ENCODE peak calls at places on chromosomes 5 and 9, in eight cellular contexts. One of them, this sample, is unnamed.

GRCh38 chr9:96020822-96021615 is 145.5 kb downstream of the ERCC6L2 start:
- DNase-seq in T1000: no peak
- DNase-seq in activated T-cell treated with anti-CD3 and anti-CD28 coated beads, Interleukin-2, amount 50 U/mL, for 4 hours: peak
- DNase-seq in AG04450: no peak
- DNase-seq in GM20000: peak
- DNase-seq in activated CD4-positive, alpha-beta T cell treated with anti-CD3 and anti-CD28 coated beads, Interleukin-2, amount 10 ng/mL, durations not matched to agents 7 days and 5 days: peak
- DNase-seq in CD8-positive, alpha-beta memory T cell: peak
- DNase-seq in keratinocyte: no peak
- DNase-seq in this sample: no peak

GRCh38 chr5:10466446-10467073 is 24.9 kb downstream of the ROPN1L start:
- DNase-seq in AG04450: no peak
- DNase-seq in GM20000: no peak
- DNase-seq in activated CD4-positive, alpha-beta T cell treated with anti-CD3 and anti-CD28 coated beads, Interleukin-2, amount 10 ng/mL, durations not matched to agents 7 days and 5 days: no peak
- DNase-seq in CD8-positive, alpha-beta memory T cell: no peak
- DNase-seq in activated T-cell treated with anti-CD3 and anti-CD28 coated beads, Interleukin-2, amount 50 U/mL, for 4 hours: no peak
- DNase-seq in keratinocyte: no peak
- DNase-seq in T1000: no peak
- DNase-seq in this sample: no peak

GRCh38 chr9:122145462-122145861 is 14.1 kb downstream of the NDUFA8 start:
- DNase-seq in activated CD4-positive, alpha-beta T cell treated with anti-CD3 and anti-CD28 coated beads, Interleukin-2, amount 10 ng/mL, durations not matched to agents 7 days and 5 days: no peak
- DNase-seq in T1000: no peak
- DNase-seq in AG04450: no peak
- DNase-seq in keratinocyte: no peak
- DNase-seq in GM20000: no peak
- DNase-seq in activated T-cell treated with anti-CD3 and anti-CD28 coated beads, Interleukin-2, amount 50 U/mL, for 4 hours: no peak
- DNase-seq in CD8-positive, alpha-beta memory T cell: no peak
- DNase-seq in this sample: no peak

GRCh38 chr9:19992556-19992955 is 203.7 kb upstream of the SLC24A2 start:
- DNase-seq in activated CD4-positive, alpha-beta T cell treated with anti-CD3 and anti-CD28 coated beads, Interleukin-2, amount 10 ng/mL, durations not matched to agents 7 days and 5 days: no peak
- DNase-seq in T1000: no peak
- DNase-seq in AG04450: no peak
- DNase-seq in GM20000: no peak
- DNase-seq in activated T-cell treated with anti-CD3 and anti-CD28 coated beads, Interleukin-2, amount 50 U/mL, for 4 hours: no peak
- DNase-seq in CD8-positive, alpha-beta memory T cell: no peak
- DNase-seq in keratinocyte: no peak
- DNase-seq in this sample: no peak

GRCh38 chr9:26833792-26834191 is 58.8 kb downstream of the CAAP1 start:
- DNase-seq in AG04450: no peak
- DNase-seq in activated CD4-positive, alpha-beta T cell treated with anti-CD3 and anti-CD28 coated beads, Interleukin-2, amount 10 ng/mL, durations not matched to agents 7 days and 5 days: no peak
- DNase-seq in keratinocyte: no peak
- DNase-seq in CD8-positive, alpha-beta memory T cell: no peak
- DNase-seq in GM20000: no peak
- DNase-seq in T1000: no peak
- DNase-seq in activated T-cell treated with anti-CD3 and anti-CD28 coated beads, Interleukin-2, amount 50 U/mL, for 4 hours: no peak
- DNase-seq in this sample: no peak

GRCh38 chr9:14347408-14348224 is 33.7 kb upstream of the NFIB start:
- DNase-seq in activated T-cell treated with anti-CD3 and anti-CD28 coated beads, Interleukin-2, amount 50 U/mL, for 4 hours: no peak
- DNase-seq in CD8-positive, alpha-beta memory T cell: no peak
- DNase-seq in AG04450: no peak
- DNase-seq in GM20000: peak
- DNase-seq in keratinocyte: no peak
- DNase-seq in activated CD4-positive, alpha-beta T cell treated with anti-CD3 and anti-CD28 coated beads, Interleukin-2, amount 10 ng/mL, durations not matched to agents 7 days and 5 days: no peak
- DNase-seq in T1000: no peak
- DNase-seq in this sample: peak

GRCh38 chr5:139898981-139899380 is 103.4 kb downstream of the PSD2 start:
- DNase-seq in AG04450: no peak
- DNase-seq in GM20000: no peak
- DNase-seq in T1000: no peak
- DNase-seq in keratinocyte: no peak
- DNase-seq in activated T-cell treated with anti-CD3 and anti-CD28 coated beads, Interleukin-2, amount 50 U/mL, for 4 hours: no peak
- DNase-seq in activated CD4-positive, alpha-beta T cell treated with anti-CD3 and anti-CD28 coated beads, Interleukin-2, amount 10 ng/mL, durations not matched to agents 7 days and 5 days: no peak
- DNase-seq in CD8-positive, alpha-beta memory T cell: no peak
- DNase-seq in this sample: no peak

GRCh38 chr5:149053027-149053705 is 9.7 kb downstream of the SH3TC2 start:
- DNase-seq in activated T-cell treated with anti-CD3 and anti-CD28 coated beads, Interleukin-2, amount 50 U/mL, for 4 hours: no peak
- DNase-seq in CD8-positive, alpha-beta memory T cell: no peak
- DNase-seq in T1000: no peak
- DNase-seq in activated CD4-positive, alpha-beta T cell treated with anti-CD3 and anti-CD28 coated beads, Interleukin-2, amount 10 ng/mL, durations not matched to agents 7 days and 5 days: no peak
- DNase-seq in AG04450: no peak
- DNase-seq in keratinocyte: no peak
- DNase-seq in GM20000: no peak
- DNase-seq in this sample: peak

GRCh38 chr9:85156652-85157051 is 487.1 kb downstream of the NTRK2 start:
- DNase-seq in activated CD4-positive, alpha-beta T cell treated with anti-CD3 and anti-CD28 coated beads, Interleukin-2, amount 10 ng/mL, durations not matched to agents 7 days and 5 days: no peak
- DNase-seq in T1000: no peak
- DNase-seq in keratinocyte: no peak
- DNase-seq in activated T-cell treated with anti-CD3 and anti-CD28 coated beads, Interleukin-2, amount 50 U/mL, for 4 hours: no peak
- DNase-seq in GM20000: no peak
- DNase-seq in CD8-positive, alpha-beta memory T cell: no peak
- DNase-seq in AG04450: no peak
- DNase-seq in this sample: no peak

GRCh38 chr5:159156839-159157238 is 52.5 kb downstream of the RNF145 start:
- DNase-seq in CD8-positive, alpha-beta memory T cell: peak
- DNase-seq in T1000: no peak
- DNase-seq in GM20000: peak
- DNase-seq in AG04450: peak
- DNase-seq in keratinocyte: peak
- DNase-seq in activated CD4-positive, alpha-beta T cell treated with anti-CD3 and anti-CD28 coated beads, Interleukin-2, amount 10 ng/mL, durations not matched to agents 7 days and 5 days: peak
- DNase-seq in activated T-cell treated with anti-CD3 and anti-CD28 coated beads, Interleukin-2, amount 50 U/mL, for 4 hours: no peak
- DNase-seq in this sample: peak

GRCh38 chr9:137301086-137301947 is 754 bp downstream of the NRARP start:
- DNase-seq in GM20000: peak
- DNase-seq in AG04450: no peak
- DNase-seq in activated T-cell treated with anti-CD3 and anti-CD28 coated beads, Interleukin-2, amount 50 U/mL, for 4 hours: no peak
- DNase-seq in CD8-positive, alpha-beta memory T cell: no peak
- DNase-seq in T1000: no peak
- DNase-seq in activated CD4-positive, alpha-beta T cell treated with anti-CD3 and anti-CD28 coated beads, Interleukin-2, amount 10 ng/mL, durations not matched to agents 7 days and 5 days: no peak
- DNase-seq in keratinocyte: no peak
- DNase-seq in this sample: no peak

GRCh38 chr5:159095218-159095617 is 4.5 kb downstream of the EBF1 start:
- DNase-seq in GM20000: no peak
- DNase-seq in T1000: no peak
- DNase-seq in keratinocyte: no peak
- DNase-seq in activated CD4-positive, alpha-beta T cell treated with anti-CD3 and anti-CD28 coated beads, Interleukin-2, amount 10 ng/mL, durations not matched to agents 7 days and 5 days: no peak
- DNase-seq in activated T-cell treated with anti-CD3 and anti-CD28 coated beads, Interleukin-2, amount 50 U/mL, for 4 hours: no peak
- DNase-seq in AG04450: no peak
- DNase-seq in CD8-positive, alpha-beta memory T cell: no peak
- DNase-seq in this sample: no peak

GRCh38 chr9:6973762-6974161 is 216.0 kb downstream of the KDM4C start:
- DNase-seq in activated CD4-positive, alpha-beta T cell treated with anti-CD3 and anti-CD28 coated beads, Interleukin-2, amount 10 ng/mL, durations not matched to agents 7 days and 5 days: no peak
- DNase-seq in GM20000: peak
- DNase-seq in activated T-cell treated with anti-CD3 and anti-CD28 coated beads, Interleukin-2, amount 50 U/mL, for 4 hours: no peak
- DNase-seq in T1000: no peak
- DNase-seq in keratinocyte: no peak
- DNase-seq in AG04450: no peak
- DNase-seq in CD8-positive, alpha-beta memory T cell: no peak
- DNase-seq in this sample: peak

GRCh38 chr5:10632110-10632903 is 68.4 kb downstream of the ANKRD33B start:
- DNase-seq in activated T-cell treated with anti-CD3 and anti-CD28 coated beads, Interleukin-2, amount 50 U/mL, for 4 hours: no peak
- DNase-seq in activated CD4-positive, alpha-beta T cell treated with anti-CD3 and anti-CD28 coated beads, Interleukin-2, amount 10 ng/mL, durations not matched to agents 7 days and 5 days: peak
- DNase-seq in GM20000: peak
- DNase-seq in AG04450: no peak
- DNase-seq in T1000: peak
- DNase-seq in keratinocyte: no peak
- DNase-seq in CD8-positive, alpha-beta memory T cell: no peak
- DNase-seq in this sample: no peak

GRCh38 chr5:73764586-73764985 is 138.6 kb downstream of the ARHGEF28 start:
- DNase-seq in activated CD4-positive, alpha-beta T cell treated with anti-CD3 and anti-CD28 coated beads, Interleukin-2, amount 10 ng/mL, durations not matched to agents 7 days and 5 days: no peak
- DNase-seq in keratinocyte: no peak
- DNase-seq in AG04450: peak
- DNase-seq in CD8-positive, alpha-beta memory T cell: no peak
- DNase-seq in T1000: peak
- DNase-seq in activated T-cell treated with anti-CD3 and anti-CD28 coated beads, Interleukin-2, amount 50 U/mL, for 4 hours: no peak
- DNase-seq in GM20000: no peak
- DNase-seq in this sample: peak

GRCh38 chr9:89661956-89662717 is 57.3 kb downstream of the GADD45G start:
- DNase-seq in GM20000: no peak
- DNase-seq in activated CD4-positive, alpha-beta T cell treated with anti-CD3 and anti-CD28 coated beads, Interleukin-2, amount 10 ng/mL, durations not matched to agents 7 days and 5 days: no peak
- DNase-seq in keratinocyte: no peak
- DNase-seq in AG04450: peak
- DNase-seq in T1000: no peak
- DNase-seq in activated T-cell treated with anti-CD3 and anti-CD28 coated beads, Interleukin-2, amount 50 U/mL, for 4 hours: no peak
- DNase-seq in CD8-positive, alpha-beta memory T cell: no peak
- DNase-seq in this sample: peak

GRCh38 chr5:15539951-15540350 is 40.0 kb downstream of the FBXL7 start:
- DNase-seq in CD8-positive, alpha-beta memory T cell: no peak
- DNase-seq in GM20000: no peak
- DNase-seq in AG04450: no peak
- DNase-seq in activated CD4-positive, alpha-beta T cell treated with anti-CD3 and anti-CD28 coated beads, Interleukin-2, amount 10 ng/mL, durations not matched to agents 7 days and 5 days: no peak
- DNase-seq in T1000: no peak
- DNase-seq in activated T-cell treated with anti-CD3 and anti-CD28 coated beads, Interleukin-2, amount 50 U/mL, for 4 hours: no peak
- DNase-seq in keratinocyte: no peak
- DNase-seq in this sample: peak

GRCh38 chr5:40716000-40716399 is 36.3 kb downstream of the PTGER4 start:
- DNase-seq in T1000: no peak
- DNase-seq in activated CD4-positive, alpha-beta T cell treated with anti-CD3 and anti-CD28 coated beads, Interleukin-2, amount 10 ng/mL, durations not matched to agents 7 days and 5 days: no peak
- DNase-seq in AG04450: no peak
- DNase-seq in activated T-cell treated with anti-CD3 and anti-CD28 coated beads, Interleukin-2, amount 50 U/mL, for 4 hours: no peak
- DNase-seq in GM20000: no peak
- DNase-seq in keratinocyte: no peak
- DNase-seq in CD8-positive, alpha-beta memory T cell: no peak
- DNase-seq in this sample: peak

GRCh38 chr5:64818245-64818644 is 49.5 kb downstream of the CWC27 start:
- DNase-seq in activated CD4-positive, alpha-beta T cell treated with anti-CD3 and anti-CD28 coated beads, Interleukin-2, amount 10 ng/mL, durations not matched to agents 7 days and 5 days: no peak
- DNase-seq in T1000: no peak
- DNase-seq in CD8-positive, alpha-beta memory T cell: no peak
- DNase-seq in GM20000: no peak
- DNase-seq in keratinocyte: no peak
- DNase-seq in activated T-cell treated with anti-CD3 and anti-CD28 coated beads, Interleukin-2, amount 50 U/mL, for 4 hours: no peak
- DNase-seq in AG04450: no peak
- DNase-seq in this sample: peak

GRCh38 chr9:79447760-79448159 is 124.0 kb upstream of the TLE4 start:
- DNase-seq in activated CD4-positive, alpha-beta T cell treated with anti-CD3 and anti-CD28 coated beads, Interleukin-2, amount 10 ng/mL, durations not matched to agents 7 days and 5 days: no peak
- DNase-seq in AG04450: no peak
- DNase-seq in T1000: no peak
- DNase-seq in keratinocyte: no peak
- DNase-seq in GM20000: no peak
- DNase-seq in activated T-cell treated with anti-CD3 and anti-CD28 coated beads, Interleukin-2, amount 50 U/mL, for 4 hours: no peak
- DNase-seq in CD8-positive, alpha-beta memory T cell: no peak
- DNase-seq in this sample: no peak

GRCh38 chr5:143865421-143865820 is 53.5 kb downstream of the HMHB1 start:
- DNase-seq in keratinocyte: no peak
- DNase-seq in activated CD4-positive, alpha-beta T cell treated with anti-CD3 and anti-CD28 coated beads, Interleukin-2, amount 10 ng/mL, durations not matched to agents 7 days and 5 days: no peak
- DNase-seq in activated T-cell treated with anti-CD3 and anti-CD28 coated beads, Interleukin-2, amount 50 U/mL, for 4 hours: no peak
- DNase-seq in T1000: no peak
- DNase-seq in AG04450: no peak
- DNase-seq in GM20000: no peak
- DNase-seq in CD8-positive, alpha-beta memory T cell: no peak
- DNase-seq in this sample: peak

This sample was measured in bronchial epithelial cell.